ENCODE peak calls at places on chromosomes 13 and 19, in six cellular contexts. K is lower leg skin; Z is stimulated activated CD4-positive, alpha-beta T cell treated with anti-CD3 and anti-CD28 coated beads, Interleukin-4, amount 100 ng/mL, for 24 hours; R is A549; U is EL; V is EH. H is an unnamed sample.

GRCh38 chr13:46896346-46897138 is at the start of gene HTR2A:
- DNase-seq in K (no peak), Z (no peak), R (no peak), U (peak), V (peak), H (no peak)

GRCh38 chr13:77518266-77518665 is 17.2 kb upstream of the SCEL start:
- DNase-seq in K (no peak), Z (no peak), R (no peak), U (no peak), V (no peak), H (no peak)

GRCh38 chr19:900302-901111 is 7.2 kb downstream of the RNU6-9 start:
- DNase-seq in K (no peak), Z (no peak), R (peak), U (no peak), V (no peak), H (no peak)

GRCh38 chr19:29273000-29273691 is 60.2 kb upstream of the UQCRFS1 start:
- DNase-seq in K (no peak), Z (no peak), R (peak), U (no peak), V (no peak), H (no peak)

GRCh38 chr13:102774210-102774560 is 599 bp upstream of the TEX30 start:
- DNase-seq in K (peak), Z (no peak), R (no peak), U (no peak), V (no peak), H (no peak)

GRCh38 chr13:87923713-87924112 is 252.5 kb downstream of the SLITRK5 start:
- DNase-seq in K (no peak), Z (no peak), R (no peak), U (no peak), V (no peak), H (no peak)

GRCh38 chr19:1911098-1911497 is 5.9 kb downstream of the ADAT3 start:
- DNase-seq in K (no peak), Z (no peak), R (no peak), U (no peak), V (no peak), H (no peak)

GRCh38 chr13:37531054-37531453 is 67.5 kb downstream of the POSTN start:
- DNase-seq in K (no peak), Z (no peak), R (no peak), U (peak), V (peak), H (no peak)

GRCh38 chr19:32744555-32745325 is 25.2 kb downstream of the TDRD12 start:
- DNase-seq in K (no peak), Z (no peak), R (no peak), U (no peak), V (no peak), H (no peak)

GRCh38 chr19:7159105-7159933 is 89.8 kb downstream of the ZNF557 start:
- DNase-seq in K (peak), Z (no peak), R (peak), U (peak), V (peak), H (no peak)

GRCh38 chr19:784541-784940 is 12.7 kb upstream of the PTBP1 start:
- DNase-seq in K (no peak), Z (no peak), R (peak), U (no peak), V (no peak), H (no peak)

GRCh38 chr19:5844456-5845433 is 5.2 kb upstream of the FUT6 start:
- DNase-seq in K (no peak), Z (no peak), R (no peak), U (no peak), V (no peak), H (no peak)

GRCh38 chr13:52600666-52601065 is 41.6 kb upstream of the HNRNPA1L2 start:
- DNase-seq in K (no peak), Z (no peak), R (no peak), U (no peak), V (peak), H (peak)

GRCh38 chr13:75489502-75490263 is 7.7 kb upstream of the TBC1D4 start:
- DNase-seq in K (no peak), Z (peak), R (peak), U (peak), V (peak), H (no peak)

GRCh38 chr13:45015300-45015699 is 26.0 kb downstream of the GPALPP1 start:
- DNase-seq in K (no peak), Z (no peak), R (no peak), U (peak), V (no peak), H (no peak)

GRCh38 chr13:100674363-100674847 is at the start of gene TMTC4:
- DNase-seq in K (no peak), Z (no peak), R (peak), U (no peak), V (no peak), H (no peak)

GRCh38 chr13:34201050-34201913 is 383.3 kb downstream of the RFC3 start:
- DNase-seq in K (peak), Z (no peak), R (peak), U (peak), V (peak), H (no peak)

H was measured in HAP-1.